ENCODE peak calls at places on chromosomes 4 and X, in eight cellular contexts. Q is spleen, H is testis, W is HepG2, C is Peyer's patch, S is ovary, L is uterus, M is tibial nerve. J is an unnamed sample.

GRCh38 chr4:78644744-78645330 is 93.3 kb downstream of the ANXA3 start:
- DNase-seq in W (peak), S (peak), L (peak), Q (peak), H (peak), M (peak), C (no peak), J (no peak)

GRCh38 chr4:92455329-92455839 is 151.6 kb downstream of the GRID2 start:
- DNase-seq in Q (no peak), W (no peak), H (no peak), M (no peak), S (no peak), L (no peak), C (no peak), J (no peak)

GRCh38 chr4:18981234-18981615 is 959.7 kb upstream of the LCORL start:
- DNase-seq in Q (no peak), C (no peak), L (no peak), H (no peak), M (no peak), W (no peak), S (no peak), J (no peak)

GRCh38 chr4:156998500-156999174 is 27.0 kb upstream of the PDGFC start:
- DNase-seq in M (no peak), Q (no peak), C (no peak), W (no peak), H (no peak), S (no peak), L (no peak), J (no peak)

GRCh38 chr4:123397276-123398150 is 918 bp downstream of the SPRY1 start:
- DNase-seq in M (peak), L (peak), H (peak), S (peak), W (peak), C (peak), Q (peak), J (no peak)

GRCh38 chr4:5718411-5718810 is 7.4 kb downstream of the EVC start:
- DNase-seq in W (no peak), L (no peak), C (no peak), S (no peak), M (no peak), Q (no peak), H (peak), J (no peak)

GRCh38 chr4:76233534-76233933 is 18.0 kb upstream of the FAM47E start:
- DNase-seq in W (no peak), M (no peak), Q (no peak), L (no peak), H (no peak), C (no peak), S (no peak), J (no peak)

GRCh38 chrX:69741706-69742105 is 125.8 kb downstream of the EDA start:
- DNase-seq in Q (no peak), M (no peak), S (no peak), L (no peak), H (no peak), C (no peak), W (no peak), J (no peak)

GRCh38 chr4:62225972-62226371 is 1025.8 kb downstream of the ADGRL3 start:
- DNase-seq in W (no peak), M (no peak), S (no peak), L (no peak), H (no peak), C (no peak), Q (no peak), J (no peak)

GRCh38 chrX:27575565-27575964 is 14.6 kb upstream of the DCAF8L2 start:
- DNase-seq in C (no peak), S (no peak), W (no peak), Q (no peak), L (no peak), M (no peak), H (no peak), J (no peak)

GRCh38 chr4:83138979-83139378 is 24.4 kb upstream of the PLAC8 start:
- DNase-seq in C (no peak), S (no peak), M (no peak), W (no peak), H (no peak), L (no peak), Q (no peak), J (no peak)

GRCh38 chrX:623599-624323 is 6.8 kb upstream of the SHOX start:
- DNase-seq in L (no peak), W (no peak), C (no peak), Q (peak), S (no peak), H (no peak), M (no peak), J (peak)

GRCh38 chrX:104697264-104697663 is 131.3 kb downstream of the IL1RAPL2 start:
- DNase-seq in W (no peak), M (no peak), C (no peak), Q (no peak), H (no peak), S (no peak), L (no peak), J (no peak)

GRCh38 chr4:164373021-164373420 is 380.9 kb upstream of the SMIM31 start:
- DNase-seq in C (no peak), S (no peak), M (no peak), L (no peak), Q (no peak), W (no peak), H (no peak), J (no peak)

GRCh38 chr4:83664741-83665140 is 128.8 kb downstream of the GPAT3 start:
- DNase-seq in W (no peak), Q (no peak), L (no peak), M (no peak), S (no peak), H (no peak), C (no peak), J (no peak)

GRCh38 chr4:56757270-56757746 is 64.2 kb downstream of the SPINK2 start:
- DNase-seq in Q (peak), W (no peak), S (no peak), H (no peak), M (no peak), C (no peak), L (no peak), J (no peak)

GRCh38 chrX:66915893-66916292 is 277.0 kb upstream of the EDA2R start:
- DNase-seq in W (no peak), M (no peak), Q (no peak), C (no peak), H (no peak), L (no peak), S (no peak), J (no peak)

GRCh38 chr4:5051210-5051691 is at the start of gene STK32B:
- DNase-seq in S (peak), W (no peak), L (peak), C (peak), H (peak), Q (no peak), M (no peak), J (peak)

GRCh38 chr4:61938250-61938846 is 738.2 kb downstream of the ADGRL3 start:
- DNase-seq in L (no peak), M (no peak), C (no peak), W (no peak), S (no peak), H (no peak), Q (no peak), J (no peak)

GRCh38 chrX:14641681-14642655 is 112.6 kb downstream of the GLRA2 start:
- DNase-seq in H (no peak), W (no peak), Q (no peak), C (no peak), S (no peak), L (no peak), M (no peak), J (no peak)

GRCh38 chr4:88696620-88697019 is 1.0 kb downstream of the NAP1L5 start:
- DNase-seq in H (no peak), Q (no peak), C (no peak), L (no peak), M (no peak), S (no peak), W (no peak), J (no peak)

GRCh38 chrX:136496768-136497555 is 430 bp upstream of the HTATSF1 start:
- DNase-seq in W (peak), S (peak), Q (peak), L (peak), M (peak), H (peak), C (peak), J (peak)

GRCh38 chrX:136497556-136498048 is at the start of gene HTATSF1:
- DNase-seq in L (no peak), W (no peak), S (no peak), M (no peak), H (no peak), C (no peak), Q (peak), J (no peak)

GRCh38 chrX:136496359-136496767 is 1.0 kb upstream of the HTATSF1 start:
- DNase-seq in Q (no peak), W (peak), M (no peak), H (no peak), L (no peak), C (no peak), S (no peak), J (no peak)

GRCh38 chrX:136491832-136492231 is 4.1 kb downstream of the BRS3 start:
- DNase-seq in S (no peak), W (no peak), Q (no peak), L (no peak), H (no peak), M (no peak), C (no peak), J (no peak)

DNA sequence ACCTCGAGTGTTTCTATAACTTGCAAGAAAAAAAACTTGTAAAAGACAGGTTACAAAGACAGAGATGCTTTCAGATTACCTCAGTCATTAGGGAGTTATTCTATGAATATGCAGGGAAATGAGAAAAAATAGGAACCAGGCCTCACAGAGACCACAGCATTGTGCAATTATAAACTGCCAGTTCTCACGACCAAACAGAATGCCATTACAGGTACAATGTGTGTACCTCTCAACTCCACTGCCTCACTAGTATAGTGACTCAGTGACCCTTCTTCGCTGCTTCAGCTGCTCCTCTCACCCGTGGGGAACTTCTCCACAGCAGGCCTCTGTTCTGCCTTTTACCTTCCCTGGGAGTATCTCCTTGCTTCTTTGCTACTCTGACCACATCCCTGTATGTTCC is 2.3 kb upstream of the HTATSF1 start:
- DNase-seq in S (no peak), C (no peak), L (no peak), M (no peak), W (no peak), H (no peak), Q (no peak), J (no peak)
- H3K27ac ChIP-seq in S (no peak), C (no peak), L (no peak), M (no peak), W (no peak), H (no peak), Q (peak), J (no peak)

GRCh38 chr4:63275491-63275890 is 1133.8 kb downstream of the TECRL start:
- DNase-seq in C (no peak), M (no peak), H (no peak), W (no peak), L (no peak), Q (peak), S (no peak), J (no peak)
- TF ChIP-seq POLR2A in C (no peak), M (no peak), H (no peak), W (no peak), L (no peak), Q (no peak), S (no peak), J (no peak)

GRCh38 chr4:104549736-104550135 is 55.0 kb upstream of the CXXC4 start:
- DNase-seq in S (no peak), Q (no peak), M (no peak), C (no peak), L (no peak), W (no peak), H (no peak), J (no peak)
- H3K27ac ChIP-seq in S (no peak), Q (no peak), M (no peak), C (no peak), L (no peak), W (no peak), H (no peak), J (no peak)

GRCh38 chr4:86108834-86109233 is 251.0 kb downstream of the MAPK10 start:
- DNase-seq in L (no peak), Q (no peak), C (no peak), H (no peak), S (no peak), W (peak), M (no peak), J (no peak)

GRCh38 chr4:86108152-86108551 is 251.7 kb downstream of the MAPK10 start:
- DNase-seq in Q (no peak), C (no peak), S (no peak), M (no peak), L (no peak), W (no peak), H (no peak), J (no peak)

GRCh38 chr4:86101841-86102240 is 258.0 kb downstream of the MAPK10 start:
- DNase-seq in C (no peak), M (no peak), W (no peak), H (no peak), Q (no peak), L (no peak), S (no peak), J (no peak)

GRCh38 chr4:86107112-86107511 is 252.7 kb downstream of the MAPK10 start:
- DNase-seq in W (no peak), S (no peak), C (no peak), M (no peak), H (no peak), Q (no peak), L (no peak), J (no peak)

DNA sequence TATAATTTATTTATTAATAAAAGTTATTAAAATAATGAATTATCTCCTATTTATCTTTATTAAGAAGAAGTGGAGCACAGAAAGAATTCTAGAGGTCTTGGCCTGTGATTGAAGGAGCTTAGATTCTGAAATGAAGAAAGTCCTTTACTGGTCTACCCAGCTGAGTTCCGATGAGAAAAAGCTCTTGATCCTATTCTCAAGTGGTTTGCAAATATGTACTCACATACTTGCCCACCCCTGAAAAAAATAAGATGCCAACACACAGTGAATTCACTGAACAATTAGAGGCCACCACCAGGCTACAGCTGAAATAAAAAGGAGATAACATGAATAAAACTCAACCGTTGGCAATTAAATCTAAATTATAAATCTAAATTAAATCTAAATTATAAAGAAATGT is 253.4 kb downstream of the MAPK10 start:
- DNase-seq in M (no peak), W (no peak), S (no peak), C (no peak), L (no peak), Q (no peak), H (no peak), J (no peak)
- TF ChIP-seq POLR2A in M (no peak), W (no peak), S (no peak), C (no peak), L (no peak), Q (no peak), H (no peak), J (no peak)

GRCh38 chr4:182717788-182718583 is 199.2 kb downstream of the DCTD start:
- DNase-seq in M (no peak), Q (no peak), H (no peak), W (no peak), C (no peak), S (no peak), L (no peak), J (no peak)
- H3K27ac ChIP-seq in M (no peak), Q (no peak), H (no peak), W (no peak), C (no peak), S (no peak), L (no peak), J (no peak)

GRCh38 chrX:13087322-13088154 is 43.1 kb upstream of the FAM9C start:
- DNase-seq in C (no peak), L (no peak), H (no peak), M (no peak), W (no peak), Q (no peak), S (no peak), J (no peak)
- TF ChIP-seq POLR2A in C (no peak), L (no peak), H (no peak), M (no peak), W (no peak), Q (no peak), S (no peak), J (no peak)

DNA sequence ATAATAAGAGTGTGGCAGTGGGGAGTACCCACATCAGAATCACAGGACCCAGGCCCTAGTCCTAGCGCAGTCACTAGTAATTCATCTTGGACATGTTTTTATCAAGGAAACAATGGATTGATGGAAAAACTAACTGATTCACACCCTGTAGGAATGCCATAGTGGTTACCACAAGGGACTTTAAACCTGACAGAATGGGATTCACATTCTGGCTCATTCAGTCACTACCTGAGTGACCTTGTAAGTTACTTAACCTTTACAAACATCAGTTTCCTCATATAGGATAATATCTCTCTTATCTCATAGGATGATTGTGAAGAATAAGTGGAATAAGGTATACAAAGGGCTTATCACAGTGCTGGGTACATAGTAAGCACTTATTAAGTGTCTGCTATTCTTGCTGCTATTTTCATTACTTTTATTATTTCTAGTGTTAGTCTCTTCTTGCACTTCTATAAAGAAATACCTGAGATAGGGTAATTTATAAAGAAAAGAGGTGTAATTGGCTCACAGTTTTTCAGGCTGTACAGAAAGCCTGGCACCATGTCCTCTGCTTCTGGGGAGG is 247.5 kb upstream of the KLF3 start:
- DNase-seq in C (no peak), Q (no peak), W (peak), H (no peak), M (no peak), S (no peak), L (no peak), J (no peak)
- H3K27ac ChIP-seq in C (no peak), Q (no peak), W (peak), H (no peak), M (no peak), S (no peak), L (no peak), J (no peak)

GRCh38 chr4:40193018-40193571 is 3.7 kb upstream of the RHOH start:
- DNase-seq in Q (no peak), S (no peak), C (no peak), L (no peak), H (no peak), W (peak), M (no peak), J (no peak)
- TF ChIP-seq POLR2A in Q (no peak), S (no peak), C (no peak), L (no peak), H (no peak), W (no peak), M (no peak), J (no peak)

J was measured in esophagus muscularis mucosa.